ENCODE peak calls at places on chromosomes 7 and 10, in seven cellular contexts. One of them, this sample, is unnamed.

GRCh38 chr10:124217906-124218769 is 124.7 kb upstream of the CHST15 start:
- DNase-seq in GM23248: no peak
- DNase-seq in GM23338: peak
- DNase-seq in H9: peak
- DNase-seq in RWPE1: peak
- DNase-seq in SJSA1: no peak
- DNase-seq in HepG2: no peak
- DNase-seq in this sample: no peak

GRCh38 chr7:97064020-97064419 is 39.4 kb upstream of the DLX5 start:
- DNase-seq in HepG2: no peak
- DNase-seq in SJSA1: no peak
- DNase-seq in RWPE1: no peak
- DNase-seq in H9: no peak
- DNase-seq in GM23338: no peak
- DNase-seq in GM23248: no peak
- DNase-seq in this sample: no peak

GRCh38 chr7:81776972-81777371 is 7.1 kb upstream of the HGF start:
- DNase-seq in GM23338: peak
- DNase-seq in RWPE1: no peak
- DNase-seq in SJSA1: no peak
- DNase-seq in H9: no peak
- DNase-seq in HepG2: peak
- DNase-seq in GM23248: no peak
- DNase-seq in this sample: no peak

GRCh38 chr10:63083904-63084689 is 49.0 kb upstream of the NRBF2 start:
- DNase-seq in SJSA1: peak
- DNase-seq in GM23338: peak
- DNase-seq in RWPE1: peak
- DNase-seq in HepG2: peak
- DNase-seq in H9: peak
- DNase-seq in GM23248: peak
- DNase-seq in this sample: peak

GRCh38 chr10:96978621-96979154 is 146.6 kb downstream of the LCOR start:
- DNase-seq in HepG2: no peak
- DNase-seq in H9: no peak
- DNase-seq in GM23248: no peak
- DNase-seq in SJSA1: no peak
- DNase-seq in RWPE1: no peak
- DNase-seq in GM23338: no peak
- DNase-seq in this sample: no peak

GRCh38 chr10:73054286-73054685 is 42.4 kb downstream of the P4HA1 start:
- DNase-seq in GM23248: no peak
- DNase-seq in HepG2: no peak
- DNase-seq in GM23338: no peak
- DNase-seq in RWPE1: no peak
- DNase-seq in H9: no peak
- DNase-seq in SJSA1: no peak
- DNase-seq in this sample: no peak

GRCh38 chr7:85289279-85289678 is 102.4 kb upstream of the SEMA3D start:
- DNase-seq in H9: no peak
- DNase-seq in GM23338: peak
- DNase-seq in HepG2: no peak
- DNase-seq in RWPE1: no peak
- DNase-seq in SJSA1: no peak
- DNase-seq in GM23248: no peak
- DNase-seq in this sample: no peak

GRCh38 chr7:96076350-96076707 is 245.6 kb downstream of the SLC25A13 start:
- DNase-seq in SJSA1: no peak
- DNase-seq in RWPE1: no peak
- DNase-seq in GM23248: no peak
- DNase-seq in HepG2: no peak
- DNase-seq in GM23338: no peak
- DNase-seq in H9: no peak
- DNase-seq in this sample: no peak

GRCh38 chr7:37765872-37766525 is 82.4 kb upstream of the NME8 start:
- DNase-seq in RWPE1: no peak
- DNase-seq in GM23248: no peak
- DNase-seq in HepG2: no peak
- DNase-seq in H9: no peak
- DNase-seq in SJSA1: no peak
- DNase-seq in GM23338: no peak
- DNase-seq in this sample: no peak

GRCh38 chr7:70668606-70669358 is 463.2 kb upstream of the GALNT17 start:
- DNase-seq in GM23248: no peak
- DNase-seq in RWPE1: no peak
- DNase-seq in HepG2: no peak
- DNase-seq in SJSA1: no peak
- DNase-seq in H9: no peak
- DNase-seq in GM23338: peak
- DNase-seq in this sample: no peak

DNA sequence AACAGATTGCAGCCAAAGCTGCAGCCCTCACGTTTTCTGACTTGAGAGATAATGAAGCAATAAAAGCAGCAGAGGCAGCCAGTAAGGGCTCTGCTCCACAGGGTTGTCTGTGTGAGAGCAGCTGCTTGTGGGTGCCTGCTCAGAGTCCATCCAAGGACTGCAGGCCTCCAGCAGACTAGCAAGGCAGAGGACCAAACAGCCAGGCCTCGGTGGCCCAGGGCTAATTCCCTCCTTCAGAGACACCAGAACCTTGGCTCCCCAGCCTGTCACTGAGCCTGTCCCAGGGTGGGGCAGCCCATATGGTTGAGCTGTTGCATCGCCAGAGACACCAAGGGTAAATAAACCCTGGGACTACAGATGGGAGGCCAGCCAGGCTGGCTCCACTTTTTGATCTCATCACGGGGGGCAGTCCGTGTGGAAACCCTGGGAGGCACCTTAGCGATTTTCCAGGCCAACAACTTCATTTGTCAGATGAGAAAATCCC is 229.2 kb downstream of the WDR11 start:
- DNase-seq in GM23248: no peak
- DNase-seq in GM23338: no peak
- DNase-seq in H9: no peak
- DNase-seq in RWPE1: no peak
- DNase-seq in SJSA1: no peak
- DNase-seq in HepG2: no peak
- DNase-seq in this sample: no peak
- H3K27ac ChIP-seq in GM23248: no peak
- H3K27ac ChIP-seq in GM23338: no peak
- H3K27ac ChIP-seq in H9: no peak
- H3K27ac ChIP-seq in RWPE1: peak
- H3K27ac ChIP-seq in SJSA1: no peak
- H3K27ac ChIP-seq in HepG2: no peak
- H3K27ac ChIP-seq in this sample: no peak

DNA sequence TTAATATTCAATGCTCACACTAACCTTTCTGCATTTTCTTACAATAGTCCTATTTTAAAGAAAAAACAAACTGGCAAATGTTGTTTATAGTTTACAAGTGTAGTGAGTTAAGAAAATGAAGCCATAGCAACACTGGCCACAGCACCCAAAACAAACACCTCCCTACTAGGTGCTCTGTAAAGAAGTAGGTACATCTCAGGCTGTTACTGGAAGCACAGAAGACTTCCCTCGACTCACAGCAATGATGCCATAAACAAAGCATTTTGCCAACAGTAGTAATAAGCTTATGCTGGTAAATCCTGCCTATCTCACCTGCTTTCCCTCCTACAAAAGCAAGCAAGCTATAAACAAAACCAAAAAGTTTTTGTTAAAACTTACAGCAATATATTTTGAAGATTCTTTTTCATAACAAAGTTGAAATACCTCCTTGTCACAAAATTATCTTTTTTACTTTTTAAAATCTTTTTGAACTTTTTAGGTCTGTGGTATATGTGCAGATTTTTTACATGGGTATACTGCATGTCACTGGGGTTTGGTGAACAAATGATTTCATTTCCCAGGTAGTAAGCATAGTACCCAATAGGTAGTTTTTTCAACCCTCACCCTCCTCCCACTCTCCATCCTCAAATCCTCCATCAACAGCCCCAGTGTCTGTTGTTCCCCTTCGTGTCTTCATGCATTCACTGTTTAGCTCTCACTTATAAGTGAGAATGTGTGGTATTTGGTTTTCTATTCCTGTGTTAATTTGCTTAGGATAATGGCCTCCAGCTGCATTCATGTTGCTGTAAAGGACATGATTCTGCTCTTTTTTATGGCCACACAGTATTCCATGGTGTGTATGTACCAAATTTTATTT is 28.4 kb downstream of the COA1 start:
- DNase-seq in RWPE1: no peak
- DNase-seq in H9: no peak
- DNase-seq in SJSA1: no peak
- DNase-seq in HepG2: no peak
- DNase-seq in GM23338: peak
- DNase-seq in GM23248: peak
- DNase-seq in this sample: no peak
- H3K27ac ChIP-seq in RWPE1: no peak
- H3K27ac ChIP-seq in H9: no peak
- H3K27ac ChIP-seq in SJSA1: no peak
- H3K27ac ChIP-seq in HepG2: no peak
- H3K27ac ChIP-seq in GM23338: peak
- H3K27ac ChIP-seq in GM23248: peak
- H3K27ac ChIP-seq in this sample: no peak

DNA sequence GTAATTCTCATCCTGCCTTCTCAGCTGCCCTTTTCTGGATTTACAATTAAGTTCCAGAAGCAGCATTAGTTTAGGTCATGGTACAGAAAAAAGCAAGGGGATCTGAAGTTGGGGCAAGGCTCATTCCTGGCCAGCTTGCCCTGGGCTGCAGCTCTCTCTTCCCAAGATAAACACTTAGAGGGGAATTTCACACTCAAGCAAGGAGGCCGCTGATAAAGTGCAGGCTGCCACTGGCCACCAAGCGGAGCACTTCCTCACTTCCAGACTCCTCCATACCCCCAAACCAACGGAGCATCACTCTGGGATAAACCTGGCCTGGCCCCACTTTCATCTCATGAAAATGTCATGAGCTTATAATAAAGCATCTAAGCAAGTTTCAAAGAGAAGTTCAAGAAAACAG is 445.5 kb upstream of the MKI67 start:
- DNase-seq in HepG2: no peak
- DNase-seq in H9: no peak
- DNase-seq in GM23338: peak
- DNase-seq in SJSA1: no peak
- DNase-seq in RWPE1: no peak
- DNase-seq in GM23248: no peak
- DNase-seq in this sample: no peak
- H3K27ac ChIP-seq in HepG2: no peak
- H3K27ac ChIP-seq in H9: no peak
- H3K27ac ChIP-seq in GM23338: no peak
- H3K27ac ChIP-seq in SJSA1: no peak
- H3K27ac ChIP-seq in RWPE1: no peak
- H3K27ac ChIP-seq in GM23248: no peak
- H3K27ac ChIP-seq in this sample: no peak

DNA sequence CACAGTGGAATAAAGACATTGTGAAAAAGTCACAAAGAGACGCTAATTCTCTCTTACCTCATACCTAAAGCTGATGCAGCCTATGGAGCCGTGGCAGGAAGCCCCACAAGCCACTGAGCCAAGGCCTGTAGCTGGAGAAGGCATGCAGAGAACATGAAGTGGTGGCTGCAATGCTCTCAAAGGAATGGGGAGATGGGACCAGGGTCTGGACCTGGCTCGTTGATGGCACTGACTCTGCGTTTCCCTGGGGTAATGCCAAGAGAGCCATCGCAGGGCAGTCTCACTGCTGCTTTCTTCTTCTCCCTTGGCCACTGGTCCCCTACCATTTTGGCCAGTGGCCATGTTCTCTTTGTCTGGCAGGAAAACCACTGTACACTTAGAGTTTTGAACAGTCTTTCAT is 329.9 kb upstream of the ZMIZ1 start:
- DNase-seq in GM23338: no peak
- DNase-seq in SJSA1: no peak
- DNase-seq in H9: no peak
- DNase-seq in RWPE1: no peak
- DNase-seq in HepG2: no peak
- DNase-seq in GM23248: no peak
- DNase-seq in this sample: no peak
- H3K27ac ChIP-seq in GM23338: no peak
- H3K27ac ChIP-seq in SJSA1: no peak
- H3K27ac ChIP-seq in H9: no peak
- H3K27ac ChIP-seq in RWPE1: no peak
- H3K27ac ChIP-seq in HepG2: no peak
- H3K27ac ChIP-seq in GM23248: no peak
- H3K27ac ChIP-seq in this sample: no peak

GRCh38 chr7:123752534-123752933 is 3.7 kb upstream of the WASL start:
- DNase-seq in HepG2: no peak
- DNase-seq in H9: no peak
- DNase-seq in RWPE1: no peak
- DNase-seq in SJSA1: no peak
- DNase-seq in GM23248: no peak
- DNase-seq in GM23338: no peak
- DNase-seq in this sample: no peak

GRCh38 chr7:123750389-123751230 is 1.8 kb upstream of the WASL start:
- DNase-seq in HepG2: no peak
- DNase-seq in GM23338: no peak
- DNase-seq in SJSA1: no peak
- DNase-seq in H9: no peak
- DNase-seq in RWPE1: no peak
- DNase-seq in GM23248: no peak
- DNase-seq in this sample: no peak

GRCh38 chr7:123749537-123749857 is 694 bp upstream of the WASL start:
- DNase-seq in GM23338: no peak
- DNase-seq in RWPE1: peak
- DNase-seq in HepG2: peak
- DNase-seq in SJSA1: no peak
- DNase-seq in GM23248: peak
- DNase-seq in H9: no peak
- DNase-seq in this sample: peak

GRCh38 chr7:123754295-123754871 is 5.6 kb upstream of the WASL start:
- DNase-seq in GM23248: no peak
- DNase-seq in SJSA1: no peak
- DNase-seq in HepG2: no peak
- DNase-seq in GM23338: no peak
- DNase-seq in RWPE1: no peak
- DNase-seq in H9: no peak
- DNase-seq in this sample: no peak

GRCh38 chr7:123751816-123752215 is 3.0 kb upstream of the WASL start:
- DNase-seq in GM23338: no peak
- DNase-seq in HepG2: no peak
- DNase-seq in H9: no peak
- DNase-seq in RWPE1: no peak
- DNase-seq in GM23248: no peak
- DNase-seq in SJSA1: no peak
- DNase-seq in this sample: no peak
- H3K27ac ChIP-seq in GM23338: peak
- H3K27ac ChIP-seq in HepG2: no peak
- H3K27ac ChIP-seq in H9: no peak
- H3K27ac ChIP-seq in RWPE1: no peak
- H3K27ac ChIP-seq in GM23248: no peak
- H3K27ac ChIP-seq in SJSA1: no peak
- H3K27ac ChIP-seq in this sample: no peak